ENCODE peak calls at places on chromosome 5, in six cellular contexts. D is A549, G is endothelial cell of umbilical vein, H is HepG2, W is GM12878, F is K562. B is an unnamed sample.

GRCh38 chr5:160133071-160133917 is 14.0 kb upstream of the PWWP2A start:
- DNase-seq in D (no peak), W (no peak), F (no peak), H (no peak), G (peak; percentile 9), B (peak; percentile 23)

GRCh38 chr5:1747079-1747802 is 52.4 kb downstream of the MRPL36 start:
- DNase-seq in W (no peak), G (no peak), D (no peak), H (no peak), F (no peak), B (no peak)

GRCh38 chr5:1502046-1502736 is 21.6 kb downstream of the LPCAT1 start:
- DNase-seq in H (no peak), F (peak; percentile 83), D (no peak), G (no peak), W (no peak), B (peak; percentile 90)

GRCh38 chr5:37906416-37906815 is 66.6 kb upstream of the GDNF start:
- DNase-seq in W (no peak), H (no peak), F (no peak), D (no peak), G (no peak), B (no peak)

GRCh38 chr5:172788771-172789686 is 18.0 kb upstream of the DUSP1 start:
- DNase-seq in G (no peak), W (no peak), D (no peak), H (peak; percentile 85), F (peak; percentile 85), B (no peak)

GRCh38 chr5:57834829-57835554 is 352.4 kb upstream of the ACTBL2 start:
- DNase-seq in G (peak; percentile 83), F (no peak), H (peak; percentile 37), D (no peak), W (no peak), B (no peak)

GRCh38 chr5:360277-361027 is 38.9 kb downstream of the AHRR start:
- DNase-seq in W (no peak), H (no peak), F (peak; percentile 6), D (no peak), G (no peak), B (peak; percentile 48)

GRCh38 chr5:135974019-135974600 is 19.3 kb upstream of the LECT2 start:
- DNase-seq in G (no peak), H (peak; percentile 69), W (no peak), F (no peak), D (no peak), B (no peak)

GRCh38 chr5:133232011-133232410 is 180.2 kb downstream of the HSPA4 start:
- DNase-seq in D (no peak), W (no peak), G (no peak), H (no peak), F (no peak), B (no peak)

GRCh38 chr5:138967806-138968448 is 92.8 kb upstream of the LRRTM2 start:
- DNase-seq in W (no peak), D (no peak), G (no peak), F (no peak), H (peak; percentile 23), B (peak; percentile 31)

GRCh38 chr5:154168395-154168794 is 22.1 kb upstream of the GALNT10 start:
- DNase-seq in W (no peak), F (no peak), D (no peak), H (no peak), G (no peak), B (no peak)

GRCh38 chr5:177495243-177496060 is 2.0 kb downstream of the PDLIM7 start:
- DNase-seq in W (no peak), G (peak; percentile 86), F (no peak), H (peak; percentile 62), D (no peak), B (peak; percentile 70)

GRCh38 chr5:137186759-137187461 is 312.2 kb downstream of the SPOCK1 start:
- DNase-seq in W (no peak), G (no peak), D (no peak), F (no peak), H (no peak), B (no peak)

GRCh38 chr5:168291961-168292782 is 727 bp downstream of the WWC1 start:
- DNase-seq in W (no peak), F (no peak), H (no peak), G (no peak), D (no peak), B (no peak)

GRCh38 chr5:179166886-179167841 is 107.0 kb downstream of the ZNF354C start:
- DNase-seq in F (peak; percentile 95), G (no peak), W (no peak), H (no peak), D (peak; percentile 15), B (peak; percentile 60)

GRCh38 chr5:86880785-86881492 is 263.2 kb downstream of the COX7C start:
- DNase-seq in F (peak; percentile 23), D (peak; percentile 25), G (peak; percentile 69), W (peak; percentile 12), H (peak; percentile 84), B (peak; percentile 82)

GRCh38 chr5:132873119-132873929 is at the start of gene LEAP2:
- DNase-seq in G (no peak), F (no peak), D (no peak), W (no peak), H (peak; percentile 95), B (no peak)

GRCh38 chr5:34042302-34042701 is 711 bp downstream of the C1QTNF3 start:
- DNase-seq in W (no peak), G (peak; percentile 53), D (no peak), H (no peak), F (no peak), B (no peak)

GRCh38 chr5:93208156-93208895 is 372.7 kb downstream of the NR2F1-AS1 start:
- DNase-seq in W (no peak), G (no peak), D (no peak), H (no peak), F (no peak), B (no peak)

GRCh38 chr5:138504799-138505198 is 38.2 kb downstream of the ETF1 start:
- DNase-seq in H (no peak), W (no peak), D (no peak), G (peak; percentile 14), F (no peak), B (no peak)

GRCh38 chr5:111645303-111645838 is 111.6 kb downstream of the NREP start:
- DNase-seq in H (no peak), D (no peak), W (no peak), G (no peak), F (no peak), B (no peak)

GRCh38 chr5:14035859-14036440 is 91.5 kb upstream of the DNAH5 start:
- DNase-seq in W (no peak), H (peak; percentile 73), F (no peak), D (peak; percentile 95), G (peak; percentile 96), B (peak; percentile 72)

GRCh38 chr5:14034991-14035390 is 90.5 kb upstream of the DNAH5 start:
- DNase-seq in H (no peak), F (no peak), D (no peak), W (no peak), G (no peak), B (no peak)

GRCh38 chr5:14038341-14038959 is 94.0 kb upstream of the DNAH5 start:
- DNase-seq in W (no peak), D (peak; percentile 69), F (no peak), G (peak; percentile 72), H (peak; percentile 32), B (peak; percentile 59)

GRCh38 chr5:14036514-14036913 is 92.0 kb upstream of the DNAH5 start:
- DNase-seq in D (peak; percentile 79), G (no peak), F (no peak), H (no peak), W (no peak), B (no peak)

GRCh38 chr5:14036947-14037346 is 92.5 kb upstream of the DNAH5 start:
- DNase-seq in H (no peak), W (no peak), G (peak; percentile 34), D (peak; percentile 22), F (no peak), B (no peak)
- TF ChIP-seq MYC in H (no peak), W (no peak), G (no peak), D (no peak), F (no peak), B (no peak)

DNA sequence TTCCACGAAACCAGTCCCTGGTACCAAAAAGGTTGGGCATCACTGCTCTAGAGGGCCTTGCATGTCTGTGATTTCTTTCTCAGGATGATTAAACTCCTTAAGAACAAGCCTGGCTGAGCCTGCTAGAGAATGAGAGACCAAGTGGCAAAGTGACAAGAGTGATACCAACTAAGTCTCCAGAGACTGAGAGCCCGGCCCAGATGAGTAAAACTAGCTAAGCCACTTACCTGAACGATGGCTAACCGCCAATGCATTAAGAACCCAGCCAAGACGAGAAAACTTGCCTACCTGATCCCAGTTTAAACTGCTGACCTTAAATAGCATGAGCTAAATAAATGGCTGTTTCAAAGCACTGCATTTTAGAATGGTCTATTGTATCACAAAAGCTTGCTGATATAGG is 5.6 kb upstream of the CCDC152 start:
- DNase-seq in F (no peak), H (no peak), W (no peak), D (no peak), G (no peak), B (no peak)
- TF ChIP-seq MAX in F (no peak), H (no peak), W (no peak), D (no peak), G (no peak), B (no peak)

GRCh38 chr5:91293131-91293530 is 90.0 kb downstream of the ARRDC3 start:
- DNase-seq in D (no peak), W (peak; percentile 36), G (no peak), F (no peak), H (no peak), B (peak; percentile 70)
- TF ChIP-seq MYC in D (no peak), W (no peak), G (no peak), F (no peak), H (no peak), B (peak; percentile 18)

GRCh38 chr5:14913141-14913540 is 41.6 kb upstream of the ANKH start:
- DNase-seq in W (no peak), D (no peak), H (no peak), G (no peak), F (no peak), B (no peak)

GRCh38 chr5:14912206-14912605 is 40.6 kb upstream of the ANKH start:
- DNase-seq in F (no peak), H (no peak), G (no peak), W (no peak), D (no peak), B (no peak)

GRCh38 chr5:14914193-14914592 is 42.6 kb upstream of the ANKH start:
- DNase-seq in D (no peak), F (no peak), H (no peak), W (no peak), G (no peak), B (no peak)

GRCh38 chr5:14915291-14915976 is 43.9 kb upstream of the ANKH start:
- DNase-seq in G (no peak), F (no peak), D (no peak), H (peak; percentile 76), W (no peak), B (no peak)

DNA sequence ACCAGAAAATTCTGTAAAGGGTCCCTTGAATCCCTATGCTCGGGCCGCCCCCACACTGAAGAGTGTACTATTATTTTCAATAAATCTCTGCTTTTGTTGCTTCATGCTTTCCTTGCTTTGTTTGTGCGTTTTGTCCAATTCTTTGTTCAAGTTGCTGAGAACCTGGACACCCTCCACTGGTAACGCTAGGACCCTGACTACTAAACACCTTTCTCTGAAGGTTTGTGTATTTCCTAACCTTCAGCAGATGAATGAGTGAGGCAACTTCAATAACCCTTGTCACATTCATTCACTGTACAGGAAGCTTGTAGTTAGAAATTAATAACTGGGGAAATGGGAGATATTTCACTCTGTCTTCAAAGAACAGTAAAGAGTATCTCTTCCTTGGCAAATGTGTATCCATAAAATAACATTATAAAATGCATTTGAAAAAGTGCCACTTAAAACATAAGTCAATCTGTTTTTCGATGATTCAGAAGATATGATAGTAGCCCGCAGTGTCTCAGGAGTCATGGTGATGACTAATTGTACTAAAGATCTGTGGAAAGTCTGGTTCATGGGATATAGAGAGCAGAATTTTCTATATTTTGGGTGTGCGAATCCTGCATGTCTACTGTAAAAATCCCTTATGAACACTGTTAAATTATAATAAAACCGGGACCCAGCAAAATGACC is 43.2 kb upstream of the ANKH start:
- DNase-seq in D (no peak), G (no peak), H (no peak), F (no peak), W (no peak), B (no peak)
- TF ChIP-seq MAX in D (no peak), G (no peak), H (no peak), F (no peak), W (no peak), B (no peak)

B was measured in NB4.